ENCODE peak calls at places on chromosomes 11 and 22, in ten cellular contexts. One of them, this sample, is unnamed.

GRCh38 chr11:121199516-121199915 is 93.1 kb upstream of the SC5D start:
- DNase-seq in A549: no peak
- DNase-seq in HL-60: no peak
- DNase-seq in AG04450: no peak
- DNase-seq in brain microvascular endothelial cell: no peak
- DNase-seq in foreskin fibroblast: no peak
- DNase-seq in HFFc6: no peak
- DNase-seq in lower leg skin: no peak
- DNase-seq in CD8-positive, alpha-beta T cell: no peak
- DNase-seq in mammary epithelial cell: no peak
- DNase-seq in this sample: no peak

GRCh38 chr11:72652871-72653615 is 21.2 kb downstream of the PDE2A start:
- DNase-seq in A549: no peak
- DNase-seq in lower leg skin: no peak
- DNase-seq in brain microvascular endothelial cell: no peak
- DNase-seq in AG04450: no peak
- DNase-seq in HFFc6: no peak
- DNase-seq in CD8-positive, alpha-beta T cell: no peak
- DNase-seq in HL-60: no peak
- DNase-seq in mammary epithelial cell: no peak
- DNase-seq in foreskin fibroblast: no peak
- DNase-seq in this sample: no peak

GRCh38 chr11:83033972-83034672 is 37.6 kb downstream of the RAB30 start:
- DNase-seq in HFFc6: peak; percentile 78
- DNase-seq in HL-60: no peak
- DNase-seq in CD8-positive, alpha-beta T cell: no peak
- DNase-seq in AG04450: no peak
- DNase-seq in mammary epithelial cell: peak; percentile 43
- DNase-seq in A549: no peak
- DNase-seq in foreskin fibroblast: peak; percentile 88
- DNase-seq in lower leg skin: peak; percentile 54
- DNase-seq in brain microvascular endothelial cell: no peak
- DNase-seq in this sample: peak; percentile 84

GRCh38 chr11:93493252-93493897 is 49.8 kb downstream of the SMCO4 start:
- DNase-seq in lower leg skin: no peak
- DNase-seq in brain microvascular endothelial cell: no peak
- DNase-seq in A549: no peak
- DNase-seq in AG04450: no peak
- DNase-seq in mammary epithelial cell: no peak
- DNase-seq in foreskin fibroblast: no peak
- DNase-seq in HL-60: no peak
- DNase-seq in HFFc6: no peak
- DNase-seq in CD8-positive, alpha-beta T cell: no peak
- DNase-seq in this sample: no peak

GRCh38 chr11:67165595-67165994 is 46.5 kb downstream of the KDM2A start:
- DNase-seq in HL-60: no peak
- DNase-seq in foreskin fibroblast: no peak
- DNase-seq in HFFc6: no peak
- DNase-seq in lower leg skin: no peak
- DNase-seq in A549: no peak
- DNase-seq in AG04450: no peak
- DNase-seq in CD8-positive, alpha-beta T cell: no peak
- DNase-seq in mammary epithelial cell: no peak
- DNase-seq in brain microvascular endothelial cell: no peak
- DNase-seq in this sample: no peak

GRCh38 chr11:47661245-47661644 is 18.9 kb upstream of the MTCH2 start:
- DNase-seq in mammary epithelial cell: no peak
- DNase-seq in HFFc6: no peak
- DNase-seq in brain microvascular endothelial cell: no peak
- DNase-seq in foreskin fibroblast: no peak
- DNase-seq in A549: no peak
- DNase-seq in lower leg skin: no peak
- DNase-seq in HL-60: no peak
- DNase-seq in CD8-positive, alpha-beta T cell: no peak
- DNase-seq in AG04450: no peak
- DNase-seq in this sample: no peak

GRCh38 chr11:35507688-35508087 is 17.7 kb downstream of the PAMR1 start:
- DNase-seq in foreskin fibroblast: no peak
- DNase-seq in AG04450: no peak
- DNase-seq in A549: no peak
- DNase-seq in mammary epithelial cell: peak; percentile 53
- DNase-seq in lower leg skin: no peak
- DNase-seq in brain microvascular endothelial cell: no peak
- DNase-seq in HFFc6: no peak
- DNase-seq in HL-60: no peak
- DNase-seq in CD8-positive, alpha-beta T cell: no peak
- DNase-seq in this sample: no peak

GRCh38 chr11:67373916-67374570 is 645 bp upstream of the CLCF1 start:
- DNase-seq in lower leg skin: peak; percentile 77
- DNase-seq in HL-60: peak; percentile 71
- DNase-seq in CD8-positive, alpha-beta T cell: no peak
- DNase-seq in HFFc6: peak; percentile 98
- DNase-seq in brain microvascular endothelial cell: peak; percentile 93
- DNase-seq in A549: peak; percentile 96
- DNase-seq in AG04450: peak; percentile 86
- DNase-seq in mammary epithelial cell: peak; percentile 97
- DNase-seq in foreskin fibroblast: peak; percentile 99
- DNase-seq in this sample: peak; percentile 93

GRCh38 chr11:129853508-129854228 is 38.0 kb downstream of the TMEM45B start:
- DNase-seq in AG04450: no peak
- DNase-seq in foreskin fibroblast: no peak
- DNase-seq in A549: no peak
- DNase-seq in mammary epithelial cell: peak; percentile 79
- DNase-seq in lower leg skin: peak; percentile 77
- DNase-seq in CD8-positive, alpha-beta T cell: peak; percentile 70
- DNase-seq in brain microvascular endothelial cell: no peak
- DNase-seq in HFFc6: no peak
- DNase-seq in HL-60: peak; percentile 25
- DNase-seq in this sample: no peak

GRCh38 chr11:130726234-130726559 is 190.1 kb downstream of the SNX19 start:
- DNase-seq in AG04450: no peak
- DNase-seq in lower leg skin: no peak
- DNase-seq in brain microvascular endothelial cell: peak; percentile 28
- DNase-seq in CD8-positive, alpha-beta T cell: no peak
- DNase-seq in foreskin fibroblast: no peak
- DNase-seq in HFFc6: no peak
- DNase-seq in mammary epithelial cell: no peak
- DNase-seq in HL-60: no peak
- DNase-seq in A549: no peak
- DNase-seq in this sample: no peak

GRCh38 chr11:11075515-11076171 is 217.8 kb upstream of the ZBED5 start:
- DNase-seq in mammary epithelial cell: no peak
- DNase-seq in lower leg skin: no peak
- DNase-seq in HL-60: no peak
- DNase-seq in AG04450: no peak
- DNase-seq in HFFc6: no peak
- DNase-seq in A549: no peak
- DNase-seq in foreskin fibroblast: no peak
- DNase-seq in brain microvascular endothelial cell: no peak
- DNase-seq in CD8-positive, alpha-beta T cell: no peak
- DNase-seq in this sample: no peak
- TF ChIP-seq CTCF in mammary epithelial cell: no peak
- TF ChIP-seq CTCF in lower leg skin: no peak
- TF ChIP-seq CTCF in HL-60: no peak
- TF ChIP-seq CTCF in AG04450: no peak
- TF ChIP-seq CTCF in HFFc6: peak; percentile 21
- TF ChIP-seq CTCF in A549: no peak
- TF ChIP-seq CTCF in foreskin fibroblast: no peak
- TF ChIP-seq CTCF in brain microvascular endothelial cell: no peak
- TF ChIP-seq CTCF in CD8-positive, alpha-beta T cell: no peak
- TF ChIP-seq CTCF in this sample: no peak

DNA sequence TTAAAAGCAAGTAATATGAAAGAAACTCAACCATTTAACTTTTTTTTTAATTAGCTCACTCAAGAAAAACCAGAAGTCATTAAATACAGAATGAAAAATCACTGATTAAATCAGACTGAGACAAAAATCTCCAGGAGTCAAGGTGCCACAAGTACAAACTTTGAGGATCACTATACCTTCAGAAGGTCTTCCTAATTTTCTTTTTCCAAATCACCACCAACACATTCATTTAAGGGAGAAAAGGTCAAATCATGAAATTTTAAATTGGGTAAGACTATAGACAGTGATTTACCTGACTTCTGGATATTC is 32.3 kb downstream of the PITPNB start:
- DNase-seq in HL-60: no peak
- DNase-seq in AG04450: no peak
- DNase-seq in brain microvascular endothelial cell: no peak
- DNase-seq in mammary epithelial cell: no peak
- DNase-seq in CD8-positive, alpha-beta T cell: no peak
- DNase-seq in foreskin fibroblast: no peak
- DNase-seq in A549: no peak
- DNase-seq in HFFc6: no peak
- DNase-seq in lower leg skin: no peak
- DNase-seq in this sample: no peak
- TF ChIP-seq CTCF in HL-60: no peak
- TF ChIP-seq CTCF in AG04450: no peak
- TF ChIP-seq CTCF in brain microvascular endothelial cell: no peak
- TF ChIP-seq CTCF in mammary epithelial cell: no peak
- TF ChIP-seq CTCF in CD8-positive, alpha-beta T cell: peak; percentile 53
- TF ChIP-seq CTCF in foreskin fibroblast: no peak
- TF ChIP-seq CTCF in A549: no peak
- TF ChIP-seq CTCF in HFFc6: peak; percentile 65
- TF ChIP-seq CTCF in lower leg skin: no peak
- TF ChIP-seq CTCF in this sample: no peak

GRCh38 chr11:134063991-134064747 is 4.7 kb upstream of the JAM3 start:
- DNase-seq in CD8-positive, alpha-beta T cell: no peak
- DNase-seq in foreskin fibroblast: no peak
- DNase-seq in brain microvascular endothelial cell: no peak
- DNase-seq in A549: no peak
- DNase-seq in HFFc6: no peak
- DNase-seq in mammary epithelial cell: no peak
- DNase-seq in lower leg skin: no peak
- DNase-seq in HL-60: no peak
- DNase-seq in AG04450: no peak
- DNase-seq in this sample: peak; percentile 73
- TF ChIP-seq CTCF in CD8-positive, alpha-beta T cell: no peak
- TF ChIP-seq CTCF in foreskin fibroblast: no peak
- TF ChIP-seq CTCF in brain microvascular endothelial cell: no peak
- TF ChIP-seq CTCF in A549: no peak
- TF ChIP-seq CTCF in HFFc6: no peak
- TF ChIP-seq CTCF in mammary epithelial cell: no peak
- TF ChIP-seq CTCF in lower leg skin: no peak
- TF ChIP-seq CTCF in HL-60: no peak
- TF ChIP-seq CTCF in AG04450: no peak
- TF ChIP-seq CTCF in this sample: no peak

GRCh38 chr22:22698263-22698750 is 53.9 kb downstream of the GGTLC2 start:
- DNase-seq in mammary epithelial cell: no peak
- DNase-seq in HL-60: no peak
- DNase-seq in lower leg skin: no peak
- DNase-seq in HFFc6: no peak
- DNase-seq in CD8-positive, alpha-beta T cell: no peak
- DNase-seq in brain microvascular endothelial cell: no peak
- DNase-seq in foreskin fibroblast: no peak
- DNase-seq in AG04450: no peak
- DNase-seq in A549: no peak
- DNase-seq in this sample: no peak
- TF ChIP-seq CTCF in mammary epithelial cell: no peak
- TF ChIP-seq CTCF in HL-60: no peak
- TF ChIP-seq CTCF in lower leg skin: no peak
- TF ChIP-seq CTCF in HFFc6: no peak
- TF ChIP-seq CTCF in CD8-positive, alpha-beta T cell: no peak
- TF ChIP-seq CTCF in brain microvascular endothelial cell: no peak
- TF ChIP-seq CTCF in foreskin fibroblast: no peak
- TF ChIP-seq CTCF in AG04450: no peak
- TF ChIP-seq CTCF in A549: no peak
- TF ChIP-seq CTCF in this sample: no peak

DNA sequence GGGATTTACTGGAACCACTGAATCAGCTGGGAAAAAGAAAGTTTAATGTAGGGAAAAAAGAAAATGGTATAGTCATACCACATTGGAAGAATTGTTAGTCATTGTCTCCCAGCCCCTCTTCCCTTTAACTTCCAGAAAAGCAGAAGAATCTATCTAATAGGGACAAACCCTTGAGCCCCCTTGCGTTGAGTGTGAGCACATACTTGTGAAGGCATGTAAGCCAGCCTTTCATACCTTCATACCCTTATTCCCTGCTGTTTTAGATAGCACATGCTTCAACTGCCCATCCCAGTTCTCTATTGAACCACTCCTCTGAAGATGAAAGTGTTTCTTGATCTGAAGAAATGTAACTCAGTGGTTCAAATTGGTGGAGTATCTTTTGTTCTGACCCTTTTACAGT is 6.6 kb downstream of the TREH start:
- DNase-seq in mammary epithelial cell: no peak
- DNase-seq in brain microvascular endothelial cell: no peak
- DNase-seq in A549: no peak
- DNase-seq in foreskin fibroblast: no peak
- DNase-seq in AG04450: no peak
- DNase-seq in CD8-positive, alpha-beta T cell: no peak
- DNase-seq in HFFc6: no peak
- DNase-seq in HL-60: no peak
- DNase-seq in lower leg skin: no peak
- DNase-seq in this sample: no peak
- TF ChIP-seq CTCF in mammary epithelial cell: no peak
- TF ChIP-seq CTCF in brain microvascular endothelial cell: peak; percentile 47
- TF ChIP-seq CTCF in A549: no peak
- TF ChIP-seq CTCF in foreskin fibroblast: no peak
- TF ChIP-seq CTCF in AG04450: peak; percentile 18
- TF ChIP-seq CTCF in CD8-positive, alpha-beta T cell: no peak
- TF ChIP-seq CTCF in HFFc6: peak; percentile 35
- TF ChIP-seq CTCF in HL-60: no peak
- TF ChIP-seq CTCF in lower leg skin: no peak
- TF ChIP-seq CTCF in this sample: peak; percentile 16

GRCh38 chr22:27632451-27633295 is 168.9 kb downstream of the MN1 start:
- DNase-seq in mammary epithelial cell: no peak
- DNase-seq in AG04450: no peak
- DNase-seq in brain microvascular endothelial cell: no peak
- DNase-seq in HL-60: no peak
- DNase-seq in foreskin fibroblast: no peak
- DNase-seq in CD8-positive, alpha-beta T cell: no peak
- DNase-seq in A549: no peak
- DNase-seq in HFFc6: no peak
- DNase-seq in lower leg skin: no peak
- DNase-seq in this sample: no peak

GRCh38 chr22:27628891-27629631 is 172.5 kb downstream of the MN1 start:
- DNase-seq in foreskin fibroblast: no peak
- DNase-seq in lower leg skin: no peak
- DNase-seq in HL-60: no peak
- DNase-seq in CD8-positive, alpha-beta T cell: no peak
- DNase-seq in mammary epithelial cell: peak; percentile 17
- DNase-seq in A549: no peak
- DNase-seq in HFFc6: no peak
- DNase-seq in brain microvascular endothelial cell: no peak
- DNase-seq in AG04450: no peak
- DNase-seq in this sample: no peak

GRCh38 chr22:27631641-27632040 is 169.9 kb downstream of the MN1 start:
- DNase-seq in AG04450: no peak
- DNase-seq in HL-60: no peak
- DNase-seq in brain microvascular endothelial cell: no peak
- DNase-seq in A549: no peak
- DNase-seq in CD8-positive, alpha-beta T cell: no peak
- DNase-seq in foreskin fibroblast: no peak
- DNase-seq in HFFc6: no peak
- DNase-seq in mammary epithelial cell: no peak
- DNase-seq in lower leg skin: no peak
- DNase-seq in this sample: no peak

GRCh38 chr22:27629908-27630733 is 171.4 kb downstream of the MN1 start:
- DNase-seq in CD8-positive, alpha-beta T cell: no peak
- DNase-seq in lower leg skin: no peak
- DNase-seq in HFFc6: no peak
- DNase-seq in mammary epithelial cell: no peak
- DNase-seq in A549: no peak
- DNase-seq in AG04450: no peak
- DNase-seq in HL-60: no peak
- DNase-seq in foreskin fibroblast: no peak
- DNase-seq in brain microvascular endothelial cell: no peak
- DNase-seq in this sample: no peak

GRCh38 chr22:27630754-27631153 is 170.8 kb downstream of the MN1 start:
- DNase-seq in AG04450: no peak
- DNase-seq in lower leg skin: no peak
- DNase-seq in HL-60: no peak
- DNase-seq in brain microvascular endothelial cell: no peak
- DNase-seq in mammary epithelial cell: no peak
- DNase-seq in CD8-positive, alpha-beta T cell: no peak
- DNase-seq in A549: no peak
- DNase-seq in foreskin fibroblast: no peak
- DNase-seq in HFFc6: no peak
- DNase-seq in this sample: no peak
- TF ChIP-seq CTCF in AG04450: no peak
- TF ChIP-seq CTCF in lower leg skin: no peak
- TF ChIP-seq CTCF in HL-60: no peak
- TF ChIP-seq CTCF in brain microvascular endothelial cell: no peak
- TF ChIP-seq CTCF in mammary epithelial cell: no peak
- TF ChIP-seq CTCF in CD8-positive, alpha-beta T cell: no peak
- TF ChIP-seq CTCF in A549: no peak
- TF ChIP-seq CTCF in foreskin fibroblast: no peak
- TF ChIP-seq CTCF in HFFc6: no peak
- TF ChIP-seq CTCF in this sample: no peak